ENCODE peak calls at places on chromosomes 1 and 21, in ten cellular contexts. J, W, G, U, T, O, X, Z, A and Q are unnamed samples.

GRCh38 chr1:234154320-234155251 is 218.7 kb upstream of the COA6 start:
- DNase-seq in A (peak), U (no peak), Z (no peak), O (no peak), J (peak), W (peak), G (peak), T (peak), X (peak), Q (peak)

GRCh38 chr1:171715813-171716251 is 26.0 kb downstream of the VAMP4 start:
- DNase-seq in G (no peak), A (no peak), Z (no peak), J (peak), U (no peak), W (no peak), T (no peak), X (no peak), O (no peak), Q (no peak)

GRCh38 chr1:47465605-47466004 is 27.8 kb downstream of the FOXD2 start:
- DNase-seq in Z (no peak), T (no peak), A (no peak), U (no peak), J (no peak), G (no peak), W (no peak), X (no peak), O (no peak), Q (no peak)

GRCh38 chr21:35232545-35233176 is 183.6 kb upstream of the RUNX1 start:
- DNase-seq in Z (no peak), A (no peak), O (no peak), U (no peak), T (no peak), G (no peak), W (no peak), J (no peak), X (peak), Q (no peak)

GRCh38 chr1:22527555-22528296 is 35.6 kb upstream of the EPHA8 start:
- DNase-seq in U (no peak), A (peak), X (no peak), W (no peak), T (no peak), O (no peak), Z (no peak), J (no peak), G (no peak), Q (no peak)

GRCh38 chr1:229192851-229193250 is 78.1 kb upstream of the RAB4A start:
- DNase-seq in T (no peak), G (no peak), X (no peak), Z (no peak), J (no peak), U (no peak), A (no peak), W (no peak), O (no peak), Q (no peak)

GRCh38 chr1:45752441-45753052 is 2.1 kb upstream of the IPP start:
- DNase-seq in A (no peak), Z (no peak), U (no peak), J (peak), G (no peak), T (no peak), X (no peak), W (peak), O (no peak), Q (no peak)

GRCh38 chr1:223199094-223199647 is 56.1 kb upstream of the TLR5 start:
- DNase-seq in Z (no peak), G (no peak), X (no peak), T (no peak), U (no peak), O (no peak), W (no peak), J (no peak), A (no peak), Q (no peak)

GRCh38 chr1:236685205-236685916 is 938 bp upstream of the ACTN2 start:
- DNase-seq in J (no peak), U (no peak), T (no peak), X (no peak), Z (no peak), W (no peak), A (no peak), O (no peak), G (no peak), Q (no peak)

GRCh38 chr1:91523462-91523861 is 22.8 kb downstream of the CDC7 start:
- DNase-seq in T (no peak), W (peak), U (peak), Z (no peak), A (no peak), G (no peak), J (no peak), X (no peak), O (no peak), Q (no peak)

GRCh38 chr1:2312196-2312588 is 79.2 kb downstream of the MORN1 start:
- DNase-seq in U (no peak), A (no peak), X (no peak), W (no peak), J (no peak), T (no peak), O (no peak), G (no peak), Z (peak), Q (no peak)

GRCh38 chr1:23019851-23020625 is 770 bp downstream of the KDM1A start:
- DNase-seq in J (peak), T (no peak), U (peak), G (peak), A (peak), O (peak), W (peak), Z (no peak), X (no peak), Q (peak)

GRCh38 chr1:70583522-70583921 is 172.5 kb downstream of the CTH start:
- DNase-seq in O (no peak), A (no peak), T (no peak), X (no peak), U (no peak), W (no peak), Z (no peak), G (no peak), J (no peak), Q (no peak)

GRCh38 chr1:81805537-81806431 is 5.0 kb downstream of the ADGRL2 start:
- DNase-seq in J (no peak), U (no peak), W (no peak), G (no peak), A (no peak), O (no peak), T (no peak), Z (no peak), X (no peak), Q (no peak)

GRCh38 chr1:116485976-116486375 is 84.8 kb downstream of the CD58 start:
- DNase-seq in A (no peak), Z (no peak), X (no peak), G (no peak), W (no peak), T (no peak), U (no peak), J (no peak), O (no peak), Q (no peak)

GRCh38 chr1:87796521-87796920 is 467.8 kb downstream of the LMO4 start:
- DNase-seq in T (no peak), G (no peak), J (no peak), Z (no peak), A (no peak), U (no peak), W (no peak), X (no peak), O (no peak), Q (no peak)

GRCh38 chr1:35505911-35506798 is 51.0 kb downstream of the KIAA0319L start:
- DNase-seq in J (peak), W (peak), G (no peak), T (peak), U (no peak), Z (no peak), O (no peak), X (peak), A (no peak), Q (peak)

GRCh38 chr1:192303029-192303428 is 13.8 kb upstream of the RGS21 start:
- DNase-seq in A (no peak), G (no peak), O (no peak), T (no peak), X (no peak), Z (no peak), W (no peak), U (no peak), J (no peak), Q (no peak)

GRCh38 chr1:26853600-26853999 is 9.3 kb upstream of the SFN start:
- DNase-seq in W (no peak), J (no peak), G (no peak), A (no peak), U (no peak), X (no peak), O (no peak), T (no peak), Z (no peak), Q (no peak)

GRCh38 chr1:40344597-40344996 is 27.5 kb upstream of the COL9A2 start:
- DNase-seq in G (peak), O (peak), Z (peak), A (no peak), T (peak), W (peak), J (peak), U (peak), X (peak), Q (no peak)

GRCh38 chr1:3125546-3126368 is 56.8 kb downstream of the PRDM16 start:
- DNase-seq in A (no peak), J (no peak), X (no peak), G (no peak), U (no peak), O (no peak), T (no peak), W (no peak), Z (no peak), Q (no peak)

GRCh38 chr1:218502383-218502782 is 157.2 kb downstream of the TGFB2 start:
- DNase-seq in U (no peak), T (no peak), J (no peak), G (no peak), W (no peak), O (no peak), Z (no peak), X (no peak), A (no peak), Q (no peak)

GRCh38 chr1:35220976-35221375 is 28.0 kb upstream of the SFPQ start:
- DNase-seq in W (peak), Z (no peak), J (no peak), O (no peak), X (peak), T (no peak), A (peak), U (no peak), G (peak), Q (peak)

GRCh38 chr1:72419229-72419628 is 136.9 kb upstream of the NEGR1 start:
- DNase-seq in X (no peak), J (no peak), A (no peak), G (no peak), O (no peak), T (no peak), U (no peak), Z (no peak), W (no peak), Q (no peak)

GRCh38 chr1:227192163-227192562 is 126.1 kb downstream of the CDC42BPA start:
- DNase-seq in O (peak), G (no peak), Z (no peak), W (peak), U (peak), J (peak), T (no peak), A (peak), X (peak), Q (no peak)

GRCh38 chr1:213790565-213790964 is 197.2 kb upstream of the PROX1 start:
- DNase-seq in U (no peak), X (no peak), T (no peak), W (no peak), G (no peak), A (no peak), J (no peak), O (no peak), Z (no peak), Q (no peak)

GRCh38 chr21:25171438-25171837 is 435.8 kb downstream of the MRPL39 start:
- DNase-seq in A (no peak), Z (no peak), T (no peak), J (peak), G (no peak), O (no peak), U (no peak), W (no peak), X (no peak), Q (no peak)